ENCODE peak calls at places on chromosomes 12 and 14, in five cellular contexts. X is HCEC 1CT, G is endothelial cell, Q is kidney glomerular epithelial cell, T is PC-3. U is an unnamed sample.
A peak's percentile ranks its signal among the peaks of the same experiment; 100 is the strongest.

GRCh38 chr12:49832836-49833421 is 4.7 kb upstream of the NCKAP5L start:
- DNase-seq in X (peak; percentile 57), Q (peak; percentile 6), T (peak; percentile 27), G (no peak), U (no peak)

GRCh38 chr14:24071144-24071697 is at the start of gene CPNE6:
- DNase-seq in G (no peak), Q (no peak), X (no peak), T (no peak), U (no peak)

GRCh38 chr12:106646472-106646871 is 63.7 kb downstream of the RFX4 start:
- DNase-seq in G (no peak), T (no peak), Q (no peak), X (no peak), U (no peak)

GRCh38 chr14:76227450-76228050 is 75.8 kb downstream of the GPATCH2L start:
- DNase-seq in X (peak; percentile 81), T (peak; percentile 81), Q (no peak), G (no peak), U (no peak)

GRCh38 chr14:34081126-34081575 is 130.3 kb upstream of the EGLN3 start:
- DNase-seq in Q (peak; percentile 56), T (peak; percentile 21), X (no peak), G (no peak), U (no peak)

GRCh38 chr12:12583510-12583909 is 20.8 kb upstream of the DUSP16 start:
- DNase-seq in G (no peak), Q (no peak), T (no peak), X (no peak), U (no peak)

GRCh38 chr12:100187857-100188519 is 12.6 kb upstream of the ACTR6 start:
- DNase-seq in X (no peak), T (no peak), G (no peak), Q (no peak), U (no peak)

GRCh38 chr14:55267816-55268215 is 3.4 kb upstream of the FBXO34 start:
- DNase-seq in X (no peak), Q (peak; percentile 23), G (no peak), T (no peak), U (no peak)